ENCODE peak calls at places on chromosomes 6 and 20, in four cellular contexts. E, O, D and S are unnamed samples.
A peak's percentile ranks its signal among the peaks of the same experiment; 100 is the strongest.

GRCh38 chr6:16130932-16131387 is 2.1 kb downstream of the MYLIP start:
- DNase-seq in D (peak; percentile 61), E (peak; percentile 72), O (no peak), S (peak; percentile 28)

GRCh38 chr6:67863346-67863745 is 771.7 kb upstream of the ADGRB3 start:
- DNase-seq in D (no peak), E (no peak), O (no peak), S (no peak)

GRCh38 chr20:62367483-62368302 is 581 bp upstream of the LAMA5 start:
- DNase-seq in O (peak; percentile 83), D (no peak), E (peak; percentile 60), S (peak; percentile 68)

GRCh38 chr6:151060096-151060741 is 179.5 kb upstream of the AKAP12 start:
- DNase-seq in D (no peak), O (no peak), E (peak; percentile 91), S (no peak)

GRCh38 chr6:170122676-170123075 is 168.2 kb downstream of the DLL1 start:
- DNase-seq in D (no peak), E (no peak), O (peak; percentile 1), S (no peak)

GRCh38 chr20:41072099-41072798 is 43.6 kb downstream of the TOP1 start:
- DNase-seq in D (no peak), E (no peak), O (no peak), S (no peak)

GRCh38 chr6:142935553-142936517 is 9.1 kb downstream of the HIVEP2 start:
- DNase-seq in D (no peak), E (no peak), O (no peak), S (no peak)

GRCh38 chr6:129186988-129187387 is 304.1 kb downstream of the LAMA2 start:
- DNase-seq in O (no peak), D (no peak), E (no peak), S (no peak)

GRCh38 chr6:33604941-33605854 is 15.9 kb upstream of the ITPR3 start:
- DNase-seq in O (no peak), E (no peak), D (no peak), S (no peak)

GRCh38 chr20:58695895-58696375 is 3.3 kb downstream of the NPEPL1 start:
- DNase-seq in O (no peak), E (no peak), D (no peak), S (no peak)

GRCh38 chr20:50303573-50304500 is 113.2 kb downstream of the CEBPB start:
- DNase-seq in D (no peak), E (peak; percentile 89), O (no peak), S (peak; percentile 76)

GRCh38 chr20:41249781-41250281 is 67.7 kb downstream of the ZHX3 start:
- DNase-seq in O (peak; percentile 78), D (no peak), E (peak; percentile 55), S (peak; percentile 18)

GRCh38 chr20:1108437-1108920 is 9.9 kb upstream of the PSMF1 start:
- DNase-seq in O (peak; percentile 82), E (peak; percentile 60), D (no peak), S (peak; percentile 73)

GRCh38 chr20:54633374-54633773 is 158.0 kb downstream of the DOK5 start:
- DNase-seq in E (no peak), D (peak; percentile 30), O (no peak), S (no peak)

GRCh38 chr6:155154158-155154830 is 109.5 kb upstream of the CLDN20 start:
- DNase-seq in O (no peak), D (no peak), E (peak; percentile 30), S (peak; percentile 84)

GRCh38 chr6:49326337-49326736 is 136.7 kb downstream of the MMUT start:
- DNase-seq in E (no peak), D (no peak), O (no peak), S (no peak)

GRCh38 chr20:8431538-8432434 is 299.7 kb downstream of the PLCB1 start:
- DNase-seq in E (no peak), O (no peak), D (no peak), S (peak; percentile 62)

GRCh38 chr6:112743343-112743742 is 396.2 kb downstream of the RFPL4B start:
- DNase-seq in D (no peak), O (no peak), E (no peak), S (no peak)

GRCh38 chr20:46458891-46459750 is 52.7 kb upstream of the ELMO2 start:
- DNase-seq in O (peak; percentile 96), E (no peak), D (peak; percentile 8), S (peak; percentile 84)

GRCh38 chr6:123715243-123715863 is 78.6 kb upstream of the TRDN start:
- DNase-seq in O (no peak), E (peak; percentile 39), D (no peak), S (peak; percentile 10)

GRCh38 chr20:21102252-21102609 is 3.9 kb downstream of the LINC00237 start:
- DNase-seq in D (no peak), O (peak; percentile 76), E (no peak), S (peak; percentile 57)

GRCh38 chr6:71979911-71980310 is 93.6 kb downstream of the RIMS1 start:
- DNase-seq in E (no peak), D (no peak), O (no peak), S (no peak)

GRCh38 chr20:42483694-42484303 is 705.9 kb downstream of the PTPRT start:
- DNase-seq in O (peak; percentile 87), D (no peak), E (peak; percentile 32), S (peak; percentile 20)

GRCh38 chr6:129340983-129341382 is 369.0 kb downstream of the ARHGAP18 start:
- DNase-seq in E (no peak), O (no peak), D (no peak), S (no peak)

GRCh38 chr20:49811825-49812462 is 684 bp upstream of the SLC9A8 start:
- DNase-seq in O (peak; percentile 51), D (no peak), E (no peak), S (peak; percentile 14)

GRCh38 chr6:158938811-158939254 is 61.2 kb downstream of the RSPH3 start:
- DNase-seq in D (no peak), E (no peak), O (no peak), S (no peak)

GRCh38 chr6:122459240-122459639 is 12.4 kb downstream of the SERINC1 start:
- DNase-seq in E (no peak), D (no peak), O (no peak), S (no peak)

GRCh38 chr20:41111578-41111951 is 25.8 kb upstream of the PLCG1 start:
- DNase-seq in E (no peak), O (no peak), D (no peak), S (no peak)

GRCh38 chr6:117919775-117920492 is 12.9 kb downstream of the SLC35F1 start:
- DNase-seq in D (no peak), E (no peak), O (peak; percentile 82), S (peak; percentile 17)

GRCh38 chr6:133955136-133955576 is 2.1 kb downstream of the TBPL1 start:
- DNase-seq in O (no peak), D (no peak), E (no peak), S (peak; percentile 28)

GRCh38 chr20:17654649-17655285 is 27.3 kb downstream of the RRBP1 start:
- DNase-seq in E (peak; percentile 53), D (no peak), O (peak; percentile 85), S (peak; percentile 52)

GRCh38 chr6:15697895-15698294 is 35.1 kb upstream of the DTNBP1 start:
- DNase-seq in D (no peak), O (no peak), E (no peak), S (no peak)

GRCh38 chr6:108203189-108204119 is 37.6 kb downstream of the NR2E1 start:
- DNase-seq in E (peak; percentile 52), O (no peak), D (peak; percentile 45), S (no peak)

GRCh38 chr20:56630086-56630493 is 984 bp downstream of the TFAP2C start:
- DNase-seq in O (peak; percentile 91), D (no peak), E (no peak), S (peak; percentile 59)

GRCh38 chr6:43986177-43986825 is 141.0 kb downstream of the MRPL14 start:
- DNase-seq in E (no peak), D (no peak), O (no peak), S (no peak)

GRCh38 chr6:149032599-149033405 is 284.7 kb upstream of the TAB2 start:
- DNase-seq in E (peak; percentile 98), O (no peak), D (peak; percentile 92), S (peak; percentile 26)

GRCh38 chr6:84332139-84333034 is 104.9 kb upstream of the CEP162 start:
- DNase-seq in O (no peak), D (peak; percentile 24), E (no peak), S (no peak)
- TF ChIP-seq TCF12 in O (no peak), D (no peak), E (no peak), S (no peak)

GRCh38 chr6:26205161-26205624 is 118.0 kb downstream of the HFE start:
- DNase-seq in O (no peak), D (no peak), E (peak; percentile 84), S (peak; percentile 49)

GRCh38 chr6:26202201-26202611 is 115.0 kb downstream of the HFE start:
- DNase-seq in D (no peak), O (no peak), E (no peak), S (no peak)

GRCh38 chr6:26200918-26201721 is 113.9 kb downstream of the HFE start:
- DNase-seq in E (no peak), D (no peak), O (no peak), S (no peak)

GRCh38 chr6:26204332-26205160 is 117.3 kb downstream of the HFE start:
- DNase-seq in D (peak; percentile 97), E (peak; percentile 98), O (peak; percentile 88), S (peak; percentile 83)

GRCh38 chr6:26202811-26203583 is 115.8 kb downstream of the HFE start:
- DNase-seq in E (no peak), D (no peak), O (no peak), S (no peak)
- TF ChIP-seq TCF12 in E (no peak), D (no peak), O (no peak), S (no peak)

GRCh38 chr6:165186041-165186440 is 123.4 kb downstream of the C6orf118 start:
- DNase-seq in E (no peak), O (no peak), D (no peak), S (no peak)
- TF ChIP-seq TCF12 in E (no peak), O (no peak), D (no peak), S (no peak)

GRCh38 chr6:152356659-152357058 is 280.5 kb downstream of the SYNE1 start:
- DNase-seq in D (no peak), O (no peak), E (peak; percentile 63), S (no peak)
- TF ChIP-seq TCF12 in D (no peak), O (no peak), E (no peak), S (no peak)

DNA sequence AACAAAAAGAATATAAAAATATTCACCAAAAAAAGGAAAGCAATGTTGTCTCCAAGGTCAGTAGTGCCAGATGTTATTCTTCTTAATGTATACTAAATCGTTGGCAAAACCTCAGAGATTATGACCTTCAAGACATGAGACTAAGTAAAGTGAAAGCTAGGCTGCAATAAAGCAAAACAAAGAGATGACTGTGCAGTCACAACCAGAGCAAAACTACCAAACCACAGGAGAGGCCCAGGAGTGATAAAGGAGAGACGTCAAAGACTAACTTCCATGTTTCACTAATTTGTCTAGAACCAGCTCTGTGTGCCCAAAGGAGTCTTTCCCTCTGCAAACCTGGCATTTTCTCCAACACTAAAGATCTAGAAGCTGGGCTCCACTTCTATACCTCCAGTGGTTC is 155.9 kb upstream of the POU3F2 start:
- DNase-seq in D (no peak), E (no peak), O (no peak), S (no peak)
- TF ChIP-seq TCF12 in D (no peak), E (no peak), O (no peak), S (no peak)

GRCh38 chr20:19577692-19578091 is 180.4 kb upstream of the RIN2 start:
- DNase-seq in E (no peak), O (no peak), D (no peak), S (no peak)

GRCh38 chr20:19568128-19568527 is 189.9 kb upstream of the RIN2 start:
- DNase-seq in D (no peak), O (no peak), E (no peak), S (no peak)

GRCh38 chr20:19566226-19566960 is 191.7 kb upstream of the RIN2 start:
- DNase-seq in D (no peak), E (no peak), O (no peak), S (no peak)

GRCh38 chr20:19572031-19572430 is 186.0 kb upstream of the RIN2 start:
- DNase-seq in D (no peak), E (no peak), O (no peak), S (no peak)
- TF ChIP-seq TCF12 in D (no peak), E (no peak), O (no peak), S (no peak)